ENCODE peak calls at places on chromosomes 6 and 20, in ten cellular contexts. B is nucleus accumbens, Z is astrocyte of the hippocampus, H is pancreas, W is D341Med, Q is ovary, D is KBM-7, A is HTR-8/SVneo, K is PC-9, V is M059J. F is an unnamed sample.
A peak's percentile ranks its signal among the peaks of the same experiment; 100 is the strongest.

GRCh38 chr6:136893187-136893586 is 28.9 kb upstream of the SLC35D3 start:
- DNase-seq in B (no peak), Z (no peak), H (no peak), W (no peak), Q (no peak), D (no peak), A (no peak), K (no peak), V (no peak), F (no peak)

GRCh38 chr6:8546496-8546895 is 111.2 kb upstream of the SLC35B3 start:
- DNase-seq in B (no peak), Z (no peak), H (no peak), W (no peak), Q (no peak), D (no peak), A (no peak), K (no peak), V (no peak), F (no peak)

GRCh38 chr20:59416916-59417315 is 116.5 kb downstream of the EDN3 start:
- DNase-seq in B (no peak), Z (no peak), H (no peak), W (no peak), Q (no peak), D (no peak), A (no peak), K (no peak), V (no peak), F (no peak)

GRCh38 chr6:137866200-137866913 is 702 bp upstream of the TNFAIP3 start:
- DNase-seq in B (no peak), Z (no peak), H (peak; percentile 53), W (peak; percentile 45), Q (peak; percentile 53), D (no peak), A (no peak), K (peak; percentile 28), V (no peak), F (no peak)

GRCh38 chr6:119043265-119043664 is 35.2 kb downstream of the FAM184A start:
- DNase-seq in B (no peak), Z (no peak), H (no peak), W (no peak), Q (no peak), D (no peak), A (no peak), K (no peak), V (no peak), F (no peak)

GRCh38 chr20:62636446-62636845 is 5.9 kb upstream of the SLCO4A1 start:
- DNase-seq in B (no peak), Z (no peak), H (peak; percentile 13), W (no peak), Q (no peak), D (no peak), A (no peak), K (no peak), V (no peak), F (no peak)

GRCh38 chr6:40556023-40556422 is 31.1 kb downstream of the LRFN2 start:
- DNase-seq in B (no peak), Z (no peak), H (no peak), W (no peak), Q (no peak), D (no peak), A (no peak), K (no peak), V (no peak), F (no peak)

GRCh38 chr6:33983109-33983475 is 162.8 kb downstream of the GRM4 start:
- DNase-seq in B (no peak), Z (no peak), H (no peak), W (peak; percentile 28), Q (no peak), D (peak; percentile 12), A (peak; percentile 83), K (peak; percentile 16), V (peak; percentile 86), F (peak; percentile 7)

GRCh38 chr6:111972714-111973678 is 80.9 kb upstream of the CCN6 start:
- DNase-seq in B (peak; percentile 10), Z (peak; percentile 94), H (no peak), W (no peak), Q (peak; percentile 55), D (no peak), A (peak; percentile 55), K (peak; percentile 29), V (peak; percentile 90), F (no peak)

GRCh38 chr6:110054664-110055386 is 76.7 kb downstream of the GPR6 start:
- DNase-seq in B (no peak), Z (no peak), H (no peak), W (no peak), Q (no peak), D (no peak), A (no peak), K (no peak), V (no peak), F (no peak)

GRCh38 chr6:69796081-69796626 is 656 bp downstream of the LMBRD1 start:
- DNase-seq in B (peak; percentile 73), Z (peak; percentile 66), H (no peak), W (peak; percentile 18), Q (no peak), D (peak; percentile 55), A (peak; percentile 9), K (peak; percentile 56), V (peak; percentile 74), F (peak; percentile 81)

GRCh38 chr6:145372671-145373123 is 362.6 kb downstream of the EPM2A start:
- DNase-seq in B (no peak), Z (peak; percentile 28), H (no peak), W (no peak), Q (no peak), D (no peak), A (peak; percentile 7), K (no peak), V (peak; percentile 88), F (peak; percentile 81)

GRCh38 chr6:89339565-89339964 is 13.0 kb downstream of the UBE2J1 start:
- DNase-seq in B (no peak), Z (no peak), H (no peak), W (no peak), Q (no peak), D (no peak), A (no peak), K (no peak), V (no peak), F (no peak)

GRCh38 chr6:42974919-42975505 is 4.0 kb downstream of the PEX6 start:
- DNase-seq in B (no peak), Z (no peak), H (no peak), W (no peak), Q (no peak), D (no peak), A (no peak), K (no peak), V (no peak), F (no peak)

GRCh38 chr20:36519012-36519719 is 22.2 kb upstream of the MYL9 start:
- DNase-seq in B (no peak), Z (no peak), H (no peak), W (no peak), Q (no peak), D (no peak), A (no peak), K (no peak), V (no peak), F (no peak)

GRCh38 chr6:45808917-45809316 is 206.7 kb downstream of the CLIC5 start:
- DNase-seq in B (no peak), Z (peak; percentile 32), H (no peak), W (no peak), Q (no peak), D (no peak), A (no peak), K (no peak), V (peak; percentile 47), F (peak; percentile 80)

GRCh38 chr20:56166781-56167465 is 81.6 kb upstream of the MC3R start:
- DNase-seq in B (no peak), Z (no peak), H (no peak), W (no peak), Q (no peak), D (no peak), A (no peak), K (no peak), V (peak; percentile 6), F (no peak)

GRCh38 chr20:46060301-46060881 is 29.4 kb downstream of the NCOA5 start:
- DNase-seq in B (no peak), Z (no peak), H (no peak), W (no peak), Q (no peak), D (peak; percentile 76), A (no peak), K (no peak), V (peak; percentile 19), F (peak; percentile 36)

GRCh38 chr6:8539446-8539845 is 104.1 kb upstream of the SLC35B3 start:
- DNase-seq in B (no peak), Z (peak; percentile 12), H (no peak), W (no peak), Q (no peak), D (peak; percentile 25), A (peak; percentile 10), K (no peak), V (peak; percentile 25), F (peak; percentile 31)

GRCh38 chr20:34922654-34923381 is 32.8 kb downstream of the GSS start:
- DNase-seq in B (no peak), Z (peak; percentile 91), H (no peak), W (no peak), Q (no peak), D (no peak), A (peak; percentile 86), K (peak; percentile 65), V (peak; percentile 88), F (no peak)

GRCh38 chr6:127566119-127566518 is 10.9 kb upstream of the C6orf58 start:
- DNase-seq in B (no peak), Z (no peak), H (no peak), W (no peak), Q (no peak), D (no peak), A (no peak), K (no peak), V (no peak), F (no peak)